ENCODE peak calls at places on chromosomes 2 and 18, in four cellular contexts. G is midbrain, E is psoas muscle, S is astrocyte. N is an unnamed sample.
A peak's percentile ranks its signal among the peaks of the same experiment; 100 is the strongest.

GRCh38 chr18:32328379-32328778 is 138.5 kb downstream of the MEP1B start:
- DNase-seq in G (no peak), E (no peak), S (peak; percentile 80), N (no peak)

GRCh38 chr2:10286216-10287037 is 16.3 kb upstream of the HPCAL1 start:
- DNase-seq in G (peak; percentile 38), E (no peak), S (no peak), N (no peak)

GRCh38 chr2:42041377-42042127 is 6.3 kb upstream of the PKDCC start:
- DNase-seq in G (no peak), E (no peak), S (no peak), N (no peak)

GRCh38 chr18:10995576-10995975 is 153.8 kb downstream of the PIEZO2 start:
- DNase-seq in G (no peak), E (no peak), S (no peak), N (no peak)

GRCh38 chr18:23158884-23159820 is 23.9 kb downstream of the CABLES1 start:
- DNase-seq in G (no peak), E (no peak), S (no peak), N (no peak)

GRCh38 chr18:61085036-61085435 is 248.2 kb upstream of the CDH20 start:
- DNase-seq in G (no peak), E (no peak), S (no peak), N (no peak)

GRCh38 chr2:10097352-10098148 is 17.3 kb upstream of the CYS1 start:
- DNase-seq in G (peak; percentile 47), E (peak; percentile 67), S (peak; percentile 22), N (no peak)

GRCh38 chr2:119174216-119174992 is 15.9 kb upstream of the C1QL2 start:
- DNase-seq in G (peak; percentile 26), E (peak; percentile 45), S (no peak), N (peak; percentile 21)

GRCh38 chr2:9494096-9494495 is 19.7 kb downstream of the IAH1 start:
- DNase-seq in G (no peak), E (no peak), S (no peak), N (no peak)

GRCh38 chr18:37335337-37335736 is 230.3 kb downstream of the CELF4 start:
- DNase-seq in G (no peak), E (no peak), S (peak; percentile 26), N (no peak)

GRCh38 chr2:120864981-120865380 is 129.3 kb downstream of the GLI2 start:
- DNase-seq in G (no peak), E (no peak), S (peak; percentile 88), N (no peak)

GRCh38 chr18:78975699-78976098 is 3.9 kb upstream of the SALL3 start:
- DNase-seq in G (no peak), E (no peak), S (no peak), N (no peak)

GRCh38 chr18:23155537-23155936 is 20.3 kb downstream of the CABLES1 start:
- DNase-seq in G (no peak), E (no peak), S (no peak), N (no peak)